ENCODE peak calls at places on chromosomes 4 and X, in seven cellular contexts. One of them, this sample, is unnamed.
A peak's percentile ranks its signal among the peaks of the same experiment; 100 is the strongest.

GRCh38 chrX:10833299-10834169 is 213.1 kb upstream of the MID1 start:
- DNase-seq in HEK293T: peak; percentile 37
- DNase-seq in naive thymus-derived CD8-positive, alpha-beta T cell: no peak
- DNase-seq in amygdala: no peak
- DNase-seq in ascending aorta: no peak
- DNase-seq in fibroblast of the aortic adventitia: peak; percentile 55
- DNase-seq in IMR-90: no peak
- DNase-seq in this sample: peak; percentile 24

GRCh38 chr4:48237996-48238645 is 31.5 kb downstream of the TEC start:
- DNase-seq in ascending aorta: no peak
- DNase-seq in IMR-90: peak; percentile 15
- DNase-seq in fibroblast of the aortic adventitia: peak; percentile 21
- DNase-seq in naive thymus-derived CD8-positive, alpha-beta T cell: no peak
- DNase-seq in HEK293T: no peak
- DNase-seq in amygdala: no peak
- DNase-seq in this sample: peak; percentile 65

GRCh38 chr4:153465922-153466636 is at the start of gene TMEM131L:
- DNase-seq in IMR-90: peak; percentile 52
- DNase-seq in HEK293T: peak; percentile 85
- DNase-seq in fibroblast of the aortic adventitia: peak; percentile 51
- DNase-seq in naive thymus-derived CD8-positive, alpha-beta T cell: peak; percentile 75
- DNase-seq in ascending aorta: no peak
- DNase-seq in amygdala: peak; percentile 65
- DNase-seq in this sample: peak; percentile 47

GRCh38 chrX:35890699-35891098 is 28.8 kb upstream of the CFAP47 start:
- DNase-seq in ascending aorta: no peak
- DNase-seq in fibroblast of the aortic adventitia: no peak
- DNase-seq in naive thymus-derived CD8-positive, alpha-beta T cell: no peak
- DNase-seq in HEK293T: peak; percentile 65
- DNase-seq in amygdala: no peak
- DNase-seq in IMR-90: peak; percentile 11
- DNase-seq in this sample: peak; percentile 31

GRCh38 chrX:9339603-9340569 is 125.0 kb upstream of the TBL1X start:
- DNase-seq in naive thymus-derived CD8-positive, alpha-beta T cell: no peak
- DNase-seq in amygdala: no peak
- DNase-seq in IMR-90: no peak
- DNase-seq in fibroblast of the aortic adventitia: peak; percentile 5
- DNase-seq in ascending aorta: no peak
- DNase-seq in HEK293T: no peak
- DNase-seq in this sample: no peak

GRCh38 chrX:50180073-50180940 is 20.5 kb downstream of the AKAP4 start:
- DNase-seq in fibroblast of the aortic adventitia: no peak
- DNase-seq in ascending aorta: no peak
- DNase-seq in amygdala: no peak
- DNase-seq in HEK293T: peak; percentile 33
- DNase-seq in naive thymus-derived CD8-positive, alpha-beta T cell: no peak
- DNase-seq in IMR-90: no peak
- DNase-seq in this sample: no peak

GRCh38 chr4:141065872-141066271 is 67.4 kb downstream of the RNF150 start:
- DNase-seq in naive thymus-derived CD8-positive, alpha-beta T cell: no peak
- DNase-seq in IMR-90: no peak
- DNase-seq in amygdala: no peak
- DNase-seq in HEK293T: no peak
- DNase-seq in ascending aorta: no peak
- DNase-seq in fibroblast of the aortic adventitia: no peak
- DNase-seq in this sample: peak; percentile 61

GRCh38 chr4:23614284-23614892 is 275.5 kb downstream of the PPARGC1A start:
- DNase-seq in IMR-90: peak; percentile 1
- DNase-seq in naive thymus-derived CD8-positive, alpha-beta T cell: no peak
- DNase-seq in HEK293T: peak; percentile 9
- DNase-seq in fibroblast of the aortic adventitia: peak; percentile 21
- DNase-seq in ascending aorta: no peak
- DNase-seq in amygdala: no peak
- DNase-seq in this sample: peak; percentile 2

GRCh38 chr4:124499266-124499665 is 213.3 kb downstream of the ANKRD50 start:
- DNase-seq in amygdala: no peak
- DNase-seq in fibroblast of the aortic adventitia: no peak
- DNase-seq in IMR-90: no peak
- DNase-seq in HEK293T: no peak
- DNase-seq in ascending aorta: no peak
- DNase-seq in naive thymus-derived CD8-positive, alpha-beta T cell: no peak
- DNase-seq in this sample: peak; percentile 18

GRCh38 chrX:30816079-30816478 is 73.0 kb downstream of the TAB3 start:
- DNase-seq in fibroblast of the aortic adventitia: no peak
- DNase-seq in HEK293T: no peak
- DNase-seq in amygdala: no peak
- DNase-seq in IMR-90: no peak
- DNase-seq in ascending aorta: no peak
- DNase-seq in naive thymus-derived CD8-positive, alpha-beta T cell: no peak
- DNase-seq in this sample: no peak

GRCh38 chr4:4420421-4420820 is 33.5 kb downstream of the NSG1 start:
- DNase-seq in naive thymus-derived CD8-positive, alpha-beta T cell: no peak
- DNase-seq in amygdala: no peak
- DNase-seq in ascending aorta: no peak
- DNase-seq in IMR-90: no peak
- DNase-seq in HEK293T: no peak
- DNase-seq in fibroblast of the aortic adventitia: no peak
- DNase-seq in this sample: no peak

GRCh38 chr4:143025111-143025704 is 159.5 kb upstream of the USP38 start:
- DNase-seq in fibroblast of the aortic adventitia: peak; percentile 66
- DNase-seq in amygdala: no peak
- DNase-seq in HEK293T: no peak
- DNase-seq in ascending aorta: no peak
- DNase-seq in IMR-90: peak; percentile 33
- DNase-seq in naive thymus-derived CD8-positive, alpha-beta T cell: no peak
- DNase-seq in this sample: peak; percentile 28

GRCh38 chr4:132493476-132493875 is 655.6 kb upstream of the PCDH10 start:
- DNase-seq in ascending aorta: no peak
- DNase-seq in fibroblast of the aortic adventitia: peak; percentile 0
- DNase-seq in IMR-90: no peak
- DNase-seq in HEK293T: no peak
- DNase-seq in naive thymus-derived CD8-positive, alpha-beta T cell: no peak
- DNase-seq in amygdala: no peak
- DNase-seq in this sample: no peak

GRCh38 chr4:7761720-7762119 is 177.9 kb downstream of the AFAP1 start:
- DNase-seq in HEK293T: peak; percentile 87
- DNase-seq in IMR-90: peak; percentile 34
- DNase-seq in amygdala: no peak
- DNase-seq in ascending aorta: peak; percentile 31
- DNase-seq in fibroblast of the aortic adventitia: peak; percentile 38
- DNase-seq in naive thymus-derived CD8-positive, alpha-beta T cell: peak; percentile 49
- DNase-seq in this sample: peak; percentile 63

GRCh38 chrX:45842207-45842900 is 641.7 kb upstream of the DIPK2B start:
- DNase-seq in amygdala: no peak
- DNase-seq in naive thymus-derived CD8-positive, alpha-beta T cell: no peak
- DNase-seq in IMR-90: no peak
- DNase-seq in fibroblast of the aortic adventitia: no peak
- DNase-seq in ascending aorta: no peak
- DNase-seq in HEK293T: no peak
- DNase-seq in this sample: no peak

GRCh38 chrX:70009970-70010369 is 39.8 kb downstream of the AWAT2 start:
- DNase-seq in naive thymus-derived CD8-positive, alpha-beta T cell: no peak
- DNase-seq in IMR-90: no peak
- DNase-seq in fibroblast of the aortic adventitia: no peak
- DNase-seq in amygdala: no peak
- DNase-seq in HEK293T: no peak
- DNase-seq in ascending aorta: no peak
- DNase-seq in this sample: no peak

GRCh38 chr4:133372699-133373098 is 223.6 kb downstream of the PCDH10 start:
- DNase-seq in HEK293T: no peak
- DNase-seq in naive thymus-derived CD8-positive, alpha-beta T cell: no peak
- DNase-seq in amygdala: no peak
- DNase-seq in IMR-90: no peak
- DNase-seq in ascending aorta: no peak
- DNase-seq in fibroblast of the aortic adventitia: no peak
- DNase-seq in this sample: no peak

GRCh38 chr4:52868138-52868537 is 6.0 kb downstream of the RASL11B start:
- DNase-seq in HEK293T: peak; percentile 14
- DNase-seq in fibroblast of the aortic adventitia: no peak
- DNase-seq in IMR-90: no peak
- DNase-seq in amygdala: no peak
- DNase-seq in ascending aorta: no peak
- DNase-seq in naive thymus-derived CD8-positive, alpha-beta T cell: no peak
- DNase-seq in this sample: no peak

GRCh38 chrX:1448793-1449580 is 3.7 kb downstream of the ASMTL start:
- DNase-seq in IMR-90: no peak
- DNase-seq in naive thymus-derived CD8-positive, alpha-beta T cell: no peak
- DNase-seq in ascending aorta: no peak
- DNase-seq in HEK293T: no peak
- DNase-seq in fibroblast of the aortic adventitia: no peak
- DNase-seq in amygdala: no peak
- DNase-seq in this sample: no peak

GRCh38 chrX:154458954-154459829 is 1.1 kb downstream of the PLXNA3 start:
- DNase-seq in naive thymus-derived CD8-positive, alpha-beta T cell: no peak
- DNase-seq in HEK293T: no peak
- DNase-seq in amygdala: peak; percentile 18
- DNase-seq in IMR-90: no peak
- DNase-seq in ascending aorta: no peak
- DNase-seq in fibroblast of the aortic adventitia: no peak
- DNase-seq in this sample: no peak

GRCh38 chr4:88526221-88526815 is 2.7 kb upstream of the PYURF start:
- DNase-seq in amygdala: no peak
- DNase-seq in ascending aorta: no peak
- DNase-seq in naive thymus-derived CD8-positive, alpha-beta T cell: no peak
- DNase-seq in IMR-90: no peak
- DNase-seq in fibroblast of the aortic adventitia: peak; percentile 40
- DNase-seq in HEK293T: no peak
- DNase-seq in this sample: peak; percentile 34

GRCh38 chr4:64781737-64782326 is 372.6 kb upstream of the TECRL start:
- DNase-seq in amygdala: no peak
- DNase-seq in ascending aorta: no peak
- DNase-seq in IMR-90: peak; percentile 10
- DNase-seq in HEK293T: peak; percentile 10
- DNase-seq in fibroblast of the aortic adventitia: peak; percentile 52
- DNase-seq in naive thymus-derived CD8-positive, alpha-beta T cell: no peak
- DNase-seq in this sample: peak; percentile 38

GRCh38 chr4:65007841-65008439 is 598.7 kb upstream of the TECRL start:
- DNase-seq in ascending aorta: no peak
- DNase-seq in naive thymus-derived CD8-positive, alpha-beta T cell: no peak
- DNase-seq in fibroblast of the aortic adventitia: peak; percentile 62
- DNase-seq in amygdala: no peak
- DNase-seq in IMR-90: no peak
- DNase-seq in HEK293T: peak; percentile 45
- DNase-seq in this sample: peak; percentile 40

This sample was measured in fibroblast of mammary gland.